ENCODE peak calls at places on chromosome 9, in six cellular contexts. One of them, this sample, is unnamed. For H3K4me1, the result is how much of the 10 kb centered on the place peaks cover.

GRCh38 chr9:7216004-7216821 is 458.4 kb downstream of the KDM4C start:
- DNase-seq in CD4-positive, alpha-beta memory T cell: no peak
- DNase-seq in mucosa of descending colon: no peak
- DNase-seq in MM.1S: no peak
- DNase-seq in effector memory CD4-positive, alpha-beta T cell: no peak
- DNase-seq in neuronal stem cell: no peak
- DNase-seq in this sample: no peak

GRCh38 chr9:109499631-109500120 is 1.6 kb upstream of the PTPN3 start:
- DNase-seq in CD4-positive, alpha-beta memory T cell: no peak
- DNase-seq in mucosa of descending colon: peak
- DNase-seq in MM.1S: no peak
- DNase-seq in effector memory CD4-positive, alpha-beta T cell: no peak
- DNase-seq in neuronal stem cell: peak
- DNase-seq in this sample: peak

GRCh38 chr9:72585737-72586136 is 64.3 kb downstream of the TMC1 start:
- DNase-seq in CD4-positive, alpha-beta memory T cell: no peak
- DNase-seq in mucosa of descending colon: no peak
- DNase-seq in MM.1S: no peak
- DNase-seq in effector memory CD4-positive, alpha-beta T cell: no peak
- DNase-seq in neuronal stem cell: no peak
- DNase-seq in this sample: no peak

GRCh38 chr9:109968702-109969450 is 188.9 kb downstream of the PALM2AKAP2 start:
- DNase-seq in CD4-positive, alpha-beta memory T cell: no peak
- DNase-seq in mucosa of descending colon: no peak
- DNase-seq in MM.1S: no peak
- DNase-seq in effector memory CD4-positive, alpha-beta T cell: no peak
- DNase-seq in neuronal stem cell: no peak
- DNase-seq in this sample: no peak

GRCh38 chr9:77977210-77977611 is 54.4 kb downstream of the GNAQ start:
- DNase-seq in CD4-positive, alpha-beta memory T cell: peak
- DNase-seq in mucosa of descending colon: peak
- DNase-seq in MM.1S: peak
- DNase-seq in effector memory CD4-positive, alpha-beta T cell: peak
- DNase-seq in neuronal stem cell: peak
- DNase-seq in this sample: no peak

GRCh38 chr9:138098908-138099791 is 221.6 kb downstream of the CACNA1B start:
- DNase-seq in CD4-positive, alpha-beta memory T cell: no peak
- DNase-seq in mucosa of descending colon: no peak
- DNase-seq in MM.1S: no peak
- DNase-seq in effector memory CD4-positive, alpha-beta T cell: no peak
- DNase-seq in neuronal stem cell: no peak
- DNase-seq in this sample: peak

GRCh38 chr9:98118640-98119601 is at the start of gene TRIM14:
- DNase-seq in CD4-positive, alpha-beta memory T cell: peak
- DNase-seq in mucosa of descending colon: peak
- DNase-seq in MM.1S: peak
- DNase-seq in effector memory CD4-positive, alpha-beta T cell: peak
- DNase-seq in neuronal stem cell: peak
- DNase-seq in this sample: peak

GRCh38 chr9:35026671-35027070 is 37.1 kb downstream of the DNAJB5 start:
- DNase-seq in CD4-positive, alpha-beta memory T cell: no peak
- DNase-seq in mucosa of descending colon: no peak
- DNase-seq in MM.1S: no peak
- DNase-seq in effector memory CD4-positive, alpha-beta T cell: no peak
- DNase-seq in neuronal stem cell: no peak
- DNase-seq in this sample: no peak

GRCh38 chr9:123049589-123050222 is 16.2 kb downstream of the GPR21 start:
- DNase-seq in CD4-positive, alpha-beta memory T cell: no peak
- DNase-seq in mucosa of descending colon: peak
- DNase-seq in MM.1S: no peak
- DNase-seq in effector memory CD4-positive, alpha-beta T cell: no peak
- DNase-seq in neuronal stem cell: no peak
- DNase-seq in this sample: no peak

GRCh38 chr9:16213781-16214515 is 656.5 kb downstream of the BNC2 start:
- DNase-seq in CD4-positive, alpha-beta memory T cell: no peak
- DNase-seq in mucosa of descending colon: peak
- DNase-seq in MM.1S: no peak
- DNase-seq in effector memory CD4-positive, alpha-beta T cell: no peak
- DNase-seq in neuronal stem cell: no peak
- DNase-seq in this sample: peak

GRCh38 chr9:2059131-2059929 is 44.2 kb downstream of the SMARCA2 start:
- DNase-seq in CD4-positive, alpha-beta memory T cell: no peak
- DNase-seq in mucosa of descending colon: no peak
- DNase-seq in MM.1S: no peak
- DNase-seq in effector memory CD4-positive, alpha-beta T cell: no peak
- DNase-seq in neuronal stem cell: no peak
- DNase-seq in this sample: no peak

GRCh38 chr9:8270235-8270634 is 470.7 kb upstream of the DMAC1 start:
- DNase-seq in CD4-positive, alpha-beta memory T cell: no peak
- DNase-seq in mucosa of descending colon: no peak
- DNase-seq in MM.1S: no peak
- DNase-seq in effector memory CD4-positive, alpha-beta T cell: no peak
- DNase-seq in neuronal stem cell: no peak
- DNase-seq in this sample: no peak

GRCh38 chr9:112486221-112487007 is at the start of gene KIAA1958:
- DNase-seq in CD4-positive, alpha-beta memory T cell: peak
- DNase-seq in mucosa of descending colon: peak
- DNase-seq in MM.1S: peak
- DNase-seq in effector memory CD4-positive, alpha-beta T cell: peak
- DNase-seq in neuronal stem cell: peak
- DNase-seq in this sample: peak

GRCh38 chr9:134889386-134890214 is 9.0 kb downstream of the FCN2 start:
- DNase-seq in CD4-positive, alpha-beta memory T cell: no peak
- DNase-seq in mucosa of descending colon: no peak
- DNase-seq in MM.1S: no peak
- DNase-seq in effector memory CD4-positive, alpha-beta T cell: no peak
- DNase-seq in neuronal stem cell: no peak
- DNase-seq in this sample: no peak

GRCh38 chr9:112286906-112287305 is 46.5 kb downstream of the PTBP3 start:
- DNase-seq in CD4-positive, alpha-beta memory T cell: no peak
- DNase-seq in mucosa of descending colon: no peak
- DNase-seq in MM.1S: no peak
- DNase-seq in effector memory CD4-positive, alpha-beta T cell: no peak
- DNase-seq in neuronal stem cell: no peak
- DNase-seq in this sample: no peak

GRCh38 chr9:133120343-133121199 is 469 bp downstream of the RALGDS start:
- DNase-seq in CD4-positive, alpha-beta memory T cell: no peak
- DNase-seq in mucosa of descending colon: no peak
- DNase-seq in MM.1S: no peak
- DNase-seq in effector memory CD4-positive, alpha-beta T cell: no peak
- DNase-seq in neuronal stem cell: no peak
- DNase-seq in this sample: no peak

GRCh38 chr9:14326264-14326826 is 12.4 kb upstream of the NFIB start:
- DNase-seq in CD4-positive, alpha-beta memory T cell: no peak
- DNase-seq in mucosa of descending colon: no peak
- DNase-seq in MM.1S: peak
- DNase-seq in effector memory CD4-positive, alpha-beta T cell: no peak
- DNase-seq in neuronal stem cell: no peak
- DNase-seq in this sample: no peak

GRCh38 chr9:132283863-132284262 is 70.9 kb downstream of the SETX start:
- DNase-seq in CD4-positive, alpha-beta memory T cell: no peak
- DNase-seq in mucosa of descending colon: no peak
- DNase-seq in MM.1S: no peak
- DNase-seq in effector memory CD4-positive, alpha-beta T cell: no peak
- DNase-seq in neuronal stem cell: no peak
- DNase-seq in this sample: no peak

GRCh38 chr9:136399176-136400037 is 563 bp downstream of the SNAPC4 start:
- DNase-seq in CD4-positive, alpha-beta memory T cell: peak
- DNase-seq in mucosa of descending colon: peak
- DNase-seq in MM.1S: peak
- DNase-seq in effector memory CD4-positive, alpha-beta T cell: peak
- DNase-seq in neuronal stem cell: no peak
- DNase-seq in this sample: no peak

GRCh38 chr9:84261082-84261746 is 79.3 kb downstream of the SLC28A3 start:
- DNase-seq in CD4-positive, alpha-beta memory T cell: peak
- DNase-seq in mucosa of descending colon: peak
- DNase-seq in MM.1S: peak
- DNase-seq in effector memory CD4-positive, alpha-beta T cell: peak
- DNase-seq in neuronal stem cell: peak
- DNase-seq in this sample: no peak

GRCh38 chr9:18910435-18910834 is 122.6 kb downstream of the SAXO1 start:
- DNase-seq in CD4-positive, alpha-beta memory T cell: no peak
- DNase-seq in mucosa of descending colon: no peak
- DNase-seq in MM.1S: no peak
- DNase-seq in effector memory CD4-positive, alpha-beta T cell: no peak
- DNase-seq in neuronal stem cell: no peak
- DNase-seq in this sample: no peak

GRCh38 chr9:69577123-69577522 is 95.0 kb downstream of the APBA1 start:
- DNase-seq in CD4-positive, alpha-beta memory T cell: no peak
- DNase-seq in mucosa of descending colon: no peak
- DNase-seq in MM.1S: no peak
- DNase-seq in effector memory CD4-positive, alpha-beta T cell: no peak
- DNase-seq in neuronal stem cell: no peak
- DNase-seq in this sample: no peak

GRCh38 chr9:133818444-133818843 is 80.3 kb upstream of the SARDH start:
- DNase-seq in CD4-positive, alpha-beta memory T cell: no peak
- DNase-seq in mucosa of descending colon: no peak
- DNase-seq in MM.1S: no peak
- DNase-seq in effector memory CD4-positive, alpha-beta T cell: no peak
- DNase-seq in neuronal stem cell: no peak
- DNase-seq in this sample: no peak

GRCh38 chr9:108850293-108850897 is 5.4 kb downstream of the ACTL7B start:
- DNase-seq in CD4-positive, alpha-beta memory T cell: no peak
- DNase-seq in mucosa of descending colon: no peak
- DNase-seq in MM.1S: no peak
- DNase-seq in effector memory CD4-positive, alpha-beta T cell: no peak
- DNase-seq in neuronal stem cell: no peak
- DNase-seq in this sample: no peak

GRCh38 chr9:124190761-124191160 is 67.0 kb upstream of the NEK6 start:
- DNase-seq in CD4-positive, alpha-beta memory T cell: no peak
- DNase-seq in mucosa of descending colon: no peak
- DNase-seq in MM.1S: no peak
- DNase-seq in effector memory CD4-positive, alpha-beta T cell: no peak
- DNase-seq in neuronal stem cell: no peak
- DNase-seq in this sample: no peak
- H3K4me1 ChIP-seq in CD4-positive, alpha-beta memory T cell: under half
- H3K4me1 ChIP-seq in mucosa of descending colon: under half
- H3K4me1 ChIP-seq in MM.1S: under half
- H3K4me1 ChIP-seq in effector memory CD4-positive, alpha-beta T cell: under half
- H3K4me1 ChIP-seq in neuronal stem cell: under half
- H3K4me1 ChIP-seq in this sample: under half

GRCh38 chr9:94482110-94482509 is 72.8 kb upstream of the PCAT7 start:
- DNase-seq in CD4-positive, alpha-beta memory T cell: no peak
- DNase-seq in mucosa of descending colon: no peak
- DNase-seq in MM.1S: no peak
- DNase-seq in effector memory CD4-positive, alpha-beta T cell: no peak
- DNase-seq in neuronal stem cell: no peak
- DNase-seq in this sample: no peak
- H3K4me3 ChIP-seq in CD4-positive, alpha-beta memory T cell: no peak
- H3K4me3 ChIP-seq in mucosa of descending colon: no peak
- H3K4me3 ChIP-seq in MM.1S: no peak
- H3K4me3 ChIP-seq in effector memory CD4-positive, alpha-beta T cell: no peak
- H3K4me3 ChIP-seq in neuronal stem cell: no peak
- H3K4me3 ChIP-seq in this sample: no peak

GRCh38 chr9:23537192-23538059 is 288.6 kb downstream of the ELAVL2 start:
- DNase-seq in CD4-positive, alpha-beta memory T cell: no peak
- DNase-seq in mucosa of descending colon: peak
- DNase-seq in MM.1S: no peak
- DNase-seq in effector memory CD4-positive, alpha-beta T cell: no peak
- DNase-seq in neuronal stem cell: peak
- DNase-seq in this sample: no peak
- H3K4me1 ChIP-seq in CD4-positive, alpha-beta memory T cell: under half
- H3K4me1 ChIP-seq in mucosa of descending colon: under half
- H3K4me1 ChIP-seq in MM.1S: under half
- H3K4me1 ChIP-seq in effector memory CD4-positive, alpha-beta T cell: under half
- H3K4me1 ChIP-seq in neuronal stem cell: under half
- H3K4me1 ChIP-seq in this sample: under half

GRCh38 chr9:89661956-89662717 is 57.3 kb downstream of the GADD45G start:
- DNase-seq in CD4-positive, alpha-beta memory T cell: no peak
- DNase-seq in mucosa of descending colon: peak
- DNase-seq in MM.1S: no peak
- DNase-seq in effector memory CD4-positive, alpha-beta T cell: no peak
- DNase-seq in neuronal stem cell: peak
- DNase-seq in this sample: peak
- H3K4me3 ChIP-seq in CD4-positive, alpha-beta memory T cell: no peak
- H3K4me3 ChIP-seq in mucosa of descending colon: peak
- H3K4me3 ChIP-seq in MM.1S: no peak
- H3K4me3 ChIP-seq in effector memory CD4-positive, alpha-beta T cell: no peak
- H3K4me3 ChIP-seq in neuronal stem cell: peak
- H3K4me3 ChIP-seq in this sample: peak

GRCh38 chr9:121367651-121368510 is 2.2 kb downstream of the STOM start:
- DNase-seq in CD4-positive, alpha-beta memory T cell: no peak
- DNase-seq in mucosa of descending colon: no peak
- DNase-seq in MM.1S: no peak
- DNase-seq in effector memory CD4-positive, alpha-beta T cell: no peak
- DNase-seq in neuronal stem cell: no peak
- DNase-seq in this sample: no peak

GRCh38 chr9:121359358-121360294 is 10.4 kb downstream of the STOM start:
- DNase-seq in CD4-positive, alpha-beta memory T cell: no peak
- DNase-seq in mucosa of descending colon: no peak
- DNase-seq in MM.1S: peak
- DNase-seq in effector memory CD4-positive, alpha-beta T cell: no peak
- DNase-seq in neuronal stem cell: no peak
- DNase-seq in this sample: no peak

GRCh38 chr9:121362813-121363585 is 7.1 kb downstream of the STOM start:
- DNase-seq in CD4-positive, alpha-beta memory T cell: no peak
- DNase-seq in mucosa of descending colon: peak
- DNase-seq in MM.1S: no peak
- DNase-seq in effector memory CD4-positive, alpha-beta T cell: no peak
- DNase-seq in neuronal stem cell: no peak
- DNase-seq in this sample: no peak

GRCh38 chr9:121360975-121361374 is 9.1 kb downstream of the STOM start:
- DNase-seq in CD4-positive, alpha-beta memory T cell: no peak
- DNase-seq in mucosa of descending colon: no peak
- DNase-seq in MM.1S: no peak
- DNase-seq in effector memory CD4-positive, alpha-beta T cell: no peak
- DNase-seq in neuronal stem cell: no peak
- DNase-seq in this sample: no peak

GRCh38 chr9:121363586-121363961 is 6.5 kb downstream of the STOM start:
- DNase-seq in CD4-positive, alpha-beta memory T cell: no peak
- DNase-seq in mucosa of descending colon: no peak
- DNase-seq in MM.1S: no peak
- DNase-seq in effector memory CD4-positive, alpha-beta T cell: no peak
- DNase-seq in neuronal stem cell: no peak
- DNase-seq in this sample: no peak
- H3K4me1 ChIP-seq in CD4-positive, alpha-beta memory T cell: half or more
- H3K4me1 ChIP-seq in mucosa of descending colon: under half
- H3K4me1 ChIP-seq in MM.1S: under half
- H3K4me1 ChIP-seq in effector memory CD4-positive, alpha-beta T cell: under half
- H3K4me1 ChIP-seq in neuronal stem cell: under half
- H3K4me1 ChIP-seq in this sample: half or more

DNA sequence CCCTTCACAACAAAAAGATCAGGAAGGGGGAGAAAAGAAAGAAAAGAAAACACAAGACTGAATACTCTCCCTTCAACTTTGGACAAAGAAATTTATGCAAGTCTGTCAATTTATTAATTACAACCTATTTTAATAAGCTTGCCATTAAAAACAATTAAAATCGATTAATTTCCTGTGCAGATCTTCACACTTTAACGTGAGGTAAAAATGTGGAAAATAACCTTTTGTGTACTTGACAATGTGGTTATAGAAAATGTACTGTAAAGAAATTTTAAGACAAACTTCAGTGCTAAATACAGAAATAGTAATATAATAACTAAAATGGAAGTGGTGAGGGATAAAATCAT is 2.7 kb upstream of the MLLT3 start:
- DNase-seq in CD4-positive, alpha-beta memory T cell: no peak
- DNase-seq in mucosa of descending colon: no peak
- DNase-seq in MM.1S: no peak
- DNase-seq in effector memory CD4-positive, alpha-beta T cell: no peak
- DNase-seq in neuronal stem cell: no peak
- DNase-seq in this sample: no peak
- H3K4me3 ChIP-seq in CD4-positive, alpha-beta memory T cell: no peak
- H3K4me3 ChIP-seq in mucosa of descending colon: no peak
- H3K4me3 ChIP-seq in MM.1S: peak
- H3K4me3 ChIP-seq in effector memory CD4-positive, alpha-beta T cell: no peak
- H3K4me3 ChIP-seq in neuronal stem cell: no peak
- H3K4me3 ChIP-seq in this sample: no peak

This sample was measured in upper lobe of left lung.